ENCODE peak calls at places on chromosomes 13 and 19, in eight cellular contexts. C is GM12865, E is neural progenitor cell, O is H54, Q is COR-L47, G is GM13977, B is body of pancreas, A is psoas muscle. Z is an unnamed sample.

GRCh38 chr19:30393046-30393445 is 20.9 kb downstream of the ZNF536 start:
- DNase-seq in A (no peak), C (no peak), B (no peak), G (no peak), O (no peak), Q (no peak), E (no peak), Z (no peak)

GRCh38 chr13:20192470-20193141 is at the start of gene GJB2:
- DNase-seq in Q (peak), O (no peak), B (no peak), A (no peak), C (no peak), G (no peak), E (peak), Z (peak)

GRCh38 chr19:23823952-23824389 is 65.3 kb upstream of the ZNF681 start:
- DNase-seq in A (no peak), C (peak), B (no peak), G (no peak), Q (no peak), E (peak), O (no peak), Z (peak)

GRCh38 chr19:27861411-27861975 is 1351.5 kb downstream of the UQCRFS1 start:
- DNase-seq in A (no peak), C (no peak), B (no peak), O (no peak), Q (no peak), G (no peak), E (no peak), Z (no peak)

GRCh38 chr19:34386645-34387445 is 17.4 kb upstream of the PDCD2L start:
- DNase-seq in A (no peak), B (no peak), C (no peak), G (no peak), Q (no peak), E (no peak), O (no peak), Z (no peak)

GRCh38 chr13:108508263-108508662 is 121.1 kb upstream of the MYO16 start:
- DNase-seq in O (peak), A (no peak), G (peak), Q (peak), B (no peak), E (peak), C (no peak), Z (peak)

GRCh38 chr19:40726279-40726678 is 9.4 kb downstream of the ITPKC start:
- DNase-seq in B (no peak), C (no peak), E (no peak), A (no peak), O (no peak), Q (no peak), G (no peak), Z (no peak)

GRCh38 chr19:2309734-2310362 is 1.9 kb upstream of the LINGO3 start:
- DNase-seq in Q (peak), O (no peak), C (no peak), E (no peak), B (peak), G (no peak), A (no peak), Z (no peak)

GRCh38 chr13:78777973-78778372 is 119.0 kb upstream of the OBI1 start:
- DNase-seq in O (no peak), A (no peak), E (no peak), C (no peak), B (no peak), Q (no peak), G (no peak), Z (no peak)

GRCh38 chr13:114015608-114016295 is 41.9 kb upstream of the C13orf46 start:
- DNase-seq in Q (no peak), O (no peak), C (no peak), B (no peak), G (no peak), A (peak), E (no peak), Z (no peak)

GRCh38 chr19:35775046-35775297 is 392 bp upstream of the ARHGAP33 start:
- DNase-seq in O (no peak), E (no peak), G (no peak), C (no peak), Q (no peak), A (no peak), B (no peak), Z (no peak)

GRCh38 chr19:30406220-30406944 is 34.2 kb downstream of the ZNF536 start:
- DNase-seq in C (peak), O (no peak), G (peak), B (no peak), E (peak), Q (no peak), A (no peak), Z (peak)

GRCh38 chr19:36221474-36221873 is 6.6 kb downstream of the ZNF146 start:
- DNase-seq in Q (no peak), G (no peak), C (no peak), B (no peak), E (no peak), A (no peak), O (no peak), Z (no peak)

GRCh38 chr13:98591721-98592352 is 14.9 kb upstream of the STK24 start:
- DNase-seq in G (no peak), E (no peak), C (no peak), O (no peak), A (no peak), Q (no peak), B (no peak), Z (no peak)

GRCh38 chr19:435056-435706 is 25.7 kb downstream of the SHC2 start:
- DNase-seq in G (no peak), E (no peak), Q (no peak), C (no peak), O (no peak), B (no peak), A (peak), Z (no peak)

GRCh38 chr13:36831291-36831690 is 12.3 kb downstream of the RFXAP start:
- DNase-seq in C (no peak), E (no peak), O (no peak), Q (no peak), G (no peak), B (no peak), A (no peak), Z (no peak)

GRCh38 chr19:5078666-5079409 is 109.9 kb downstream of the KDM4B start:
- DNase-seq in G (no peak), Q (no peak), O (no peak), B (no peak), A (no peak), C (no peak), E (no peak), Z (no peak)

GRCh38 chr13:44267203-44267602 is 106.4 kb upstream of the SERP2 start:
- DNase-seq in E (no peak), G (no peak), O (no peak), A (no peak), C (no peak), Q (no peak), B (no peak), Z (no peak)

GRCh38 chr13:44365008-44365407 is 8.6 kb upstream of the SERP2 start:
- DNase-seq in E (no peak), C (no peak), Q (no peak), B (no peak), G (no peak), O (no peak), A (no peak), Z (no peak)

GRCh38 chr13:32362574-32362973 is 47.3 kb downstream of the BRCA2 start:
- DNase-seq in O (no peak), C (no peak), G (no peak), E (no peak), A (no peak), Q (no peak), B (no peak), Z (no peak)

GRCh38 chr19:54572696-54573311 is 786 bp upstream of the LILRA2 start:
- DNase-seq in A (no peak), E (no peak), B (no peak), G (no peak), Q (no peak), O (no peak), C (no peak), Z (no peak)

GRCh38 chr19:18291019-18291524 is 9.7 kb upstream of the JUND start:
- DNase-seq in G (no peak), C (peak), B (no peak), Q (no peak), O (no peak), E (no peak), A (no peak), Z (peak)

GRCh38 chr19:15846923-15847322 is 31.5 kb upstream of the OR10H1 start:
- DNase-seq in A (no peak), B (no peak), G (no peak), C (no peak), Q (no peak), E (no peak), O (no peak), Z (no peak)

GRCh38 chr13:28313579-28313978 is 175.2 kb downstream of the PAN3 start:
- DNase-seq in Q (peak), O (no peak), B (no peak), E (peak), C (peak), G (peak), A (no peak), Z (no peak)

GRCh38 chr13:46321494-46322225 is 65.4 kb downstream of the RUBCNL start:
- DNase-seq in G (peak), B (peak), C (peak), O (peak), Q (peak), E (peak), A (peak), Z (peak)